ENCODE peak calls at places on chromosome 1, in ten cellular contexts. F, K, T, V, S, Z, W, R, J and C are unnamed samples. For H3K4me1, the result is how much of the 10 kb centered on the place peaks cover.

GRCh38 chr1:28441674-28442073 is 64.2 kb upstream of the RCC1 start:
- DNase-seq in F (no peak), K (no peak), T (no peak), V (no peak), S (no peak), Z (no peak), W (no peak), R (no peak), J (no peak), C (no peak)

GRCh38 chr1:161069731-161070270 is at the start of gene ARHGAP30:
- DNase-seq in F (peak), K (peak), T (peak), V (peak), S (peak), Z (peak), W (peak), R (no peak), J (peak), C (peak)

GRCh38 chr1:180928272-180929230 is 15.9 kb downstream of the KIAA1614 start:
- DNase-seq in F (no peak), K (no peak), T (no peak), V (no peak), S (peak), Z (no peak), W (no peak), R (peak), J (no peak), C (peak)

GRCh38 chr1:63731117-63732043 is 42.4 kb upstream of the ROR1 start:
- DNase-seq in F (peak), K (peak), T (no peak), V (no peak), S (no peak), Z (peak), W (no peak), R (no peak), J (no peak), C (no peak)

GRCh38 chr1:29651684-29652665 is 415.7 kb downstream of the PTPRU start:
- DNase-seq in F (no peak), K (no peak), T (no peak), V (no peak), S (no peak), Z (no peak), W (no peak), R (no peak), J (no peak), C (no peak)

GRCh38 chr1:19888112-19888511 is 5.9 kb downstream of the OTUD3 start:
- DNase-seq in F (no peak), K (no peak), T (no peak), V (no peak), S (no peak), Z (no peak), W (no peak), R (no peak), J (no peak), C (no peak)

GRCh38 chr1:42730988-42731387 is 9.0 kb downstream of the CLDN19 start:
- DNase-seq in F (no peak), K (no peak), T (no peak), V (no peak), S (no peak), Z (no peak), W (no peak), R (no peak), J (no peak), C (no peak)

GRCh38 chr1:116119876-116120275 is 8.7 kb downstream of the MAB21L3 start:
- DNase-seq in F (no peak), K (no peak), T (no peak), V (no peak), S (no peak), Z (no peak), W (no peak), R (no peak), J (no peak), C (no peak)

GRCh38 chr1:44263191-44263944 is 50.1 kb downstream of the DMAP1 start:
- DNase-seq in F (no peak), K (peak), T (no peak), V (no peak), S (no peak), Z (no peak), W (no peak), R (no peak), J (no peak), C (no peak)

GRCh38 chr1:234277161-234277868 is 95.9 kb upstream of the COA6 start:
- DNase-seq in F (no peak), K (no peak), T (no peak), V (no peak), S (no peak), Z (no peak), W (no peak), R (no peak), J (no peak), C (no peak)

GRCh38 chr1:212916395-212917133 is 33.8 kb upstream of the VASH2 start:
- DNase-seq in F (peak), K (peak), T (no peak), V (peak), S (peak), Z (no peak), W (no peak), R (no peak), J (no peak), C (peak)
- H3K27ac ChIP-seq in F (no peak), K (no peak), T (no peak), V (no peak), S (no peak), Z (no peak), W (no peak), R (no peak), J (no peak), C (no peak)

DNA sequence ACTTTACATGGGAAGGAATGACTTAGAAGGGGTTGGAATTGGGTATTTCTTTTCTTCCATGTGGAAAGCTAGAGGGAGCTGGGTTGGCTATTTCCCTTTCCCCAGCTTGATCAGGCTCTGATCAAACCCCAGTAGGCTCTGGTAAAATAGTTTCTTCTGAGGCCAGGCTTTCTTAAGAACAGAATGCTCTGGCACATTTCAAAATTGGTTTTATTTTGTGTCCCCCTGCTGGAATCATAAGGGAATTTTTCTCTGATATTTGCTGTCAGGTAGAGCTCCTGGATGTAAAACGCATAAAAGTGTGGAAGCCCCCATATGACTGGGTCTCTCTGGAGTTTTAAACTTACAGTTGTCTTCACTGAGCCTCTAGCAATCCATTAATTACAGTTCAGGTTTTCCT is 17.1 kb upstream of the APOBEC4 start:
- DNase-seq in F (no peak), K (no peak), T (no peak), V (no peak), S (no peak), Z (no peak), W (no peak), R (no peak), J (no peak), C (no peak)
- TF ChIP-seq CTCF in F (no peak), K (no peak), T (no peak), V (no peak), S (no peak), Z (no peak), W (no peak), R (no peak), J (no peak), C (no peak)

DNA sequence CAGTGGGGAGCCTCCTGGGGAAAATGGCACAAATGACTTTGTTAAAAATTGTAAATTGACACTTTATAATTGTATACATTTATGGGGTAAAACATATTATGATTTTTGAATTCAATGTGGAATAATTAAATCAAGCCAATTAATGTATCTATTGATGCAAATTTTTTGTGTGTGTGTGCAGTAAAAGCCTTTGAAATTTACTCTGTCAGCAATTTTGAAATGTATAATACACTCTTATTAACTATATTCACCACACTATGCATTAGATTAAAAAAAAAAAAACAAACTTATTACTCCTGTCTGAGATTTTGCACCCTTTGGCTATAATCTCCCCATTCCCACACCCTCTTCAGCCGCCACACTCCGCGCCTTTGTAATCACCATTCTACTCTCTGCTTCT is 119.2 kb downstream of the S1PR1 start:
- DNase-seq in F (no peak), K (no peak), T (no peak), V (no peak), S (no peak), Z (no peak), W (no peak), R (no peak), J (no peak), C (no peak)
- H3K4me1 ChIP-seq in F (under half), K (under half), T (under half), V (under half), S (under half), Z (under half), W (under half), R (under half), J (under half), C (under half)

GRCh38 chr1:236045771-236046170 is 19.1 kb downstream of the NID1 start:
- DNase-seq in F (no peak), K (no peak), T (no peak), V (no peak), S (no peak), Z (no peak), W (no peak), R (no peak), J (no peak), C (no peak)

GRCh38 chr1:236052227-236052993 is 12.5 kb downstream of the NID1 start:
- DNase-seq in F (no peak), K (no peak), T (no peak), V (no peak), S (no peak), Z (no peak), W (no peak), R (no peak), J (no peak), C (no peak)

GRCh38 chr1:236051107-236051885 is 13.6 kb downstream of the NID1 start:
- DNase-seq in F (no peak), K (no peak), T (no peak), V (no peak), S (no peak), Z (no peak), W (no peak), R (no peak), J (no peak), C (no peak)
- H3K27ac ChIP-seq in F (no peak), K (no peak), T (no peak), V (peak), S (no peak), Z (peak), W (no peak), R (no peak), J (no peak), C (no peak)

GRCh38 chr1:209652873-209653401 is 712 bp upstream of the LAMB3 start:
- DNase-seq in F (peak), K (peak), T (no peak), V (peak), S (peak), Z (peak), W (no peak), R (peak), J (no peak), C (peak)

GRCh38 chr1:209652121-209652742 is at the start of gene LAMB3:
- DNase-seq in F (no peak), K (peak), T (no peak), V (no peak), S (no peak), Z (no peak), W (no peak), R (peak), J (no peak), C (peak)

GRCh38 chr1:209650454-209650853 is 1.8 kb downstream of the LAMB3 start:
- DNase-seq in F (no peak), K (no peak), T (no peak), V (no peak), S (no peak), Z (no peak), W (no peak), R (no peak), J (no peak), C (no peak)

GRCh38 chr1:209648931-209649776 is 3.1 kb downstream of the LAMB3 start:
- DNase-seq in F (no peak), K (peak), T (peak), V (no peak), S (no peak), Z (no peak), W (no peak), R (no peak), J (no peak), C (no peak)

DNA sequence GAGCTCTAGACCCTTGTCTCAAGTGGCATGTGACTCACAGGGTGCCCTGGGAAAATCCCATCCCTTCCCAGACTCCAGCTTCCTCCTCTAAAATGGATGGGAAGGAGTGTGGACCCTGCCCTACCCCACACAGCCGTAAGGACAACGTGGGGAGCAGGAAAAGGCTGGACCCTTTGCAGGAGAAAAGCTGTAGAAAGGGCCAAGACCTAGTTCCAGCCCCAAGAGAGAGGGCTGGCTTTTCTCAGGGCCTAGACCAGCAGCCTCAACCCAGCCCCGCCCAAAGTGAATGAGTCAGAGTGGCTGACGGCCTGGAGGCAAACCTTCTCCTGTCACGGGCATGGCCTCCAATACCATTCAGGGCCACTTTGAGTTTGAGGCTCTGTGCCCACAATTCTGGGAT is 1.1 kb downstream of the LAMB3 start:
- DNase-seq in F (peak), K (peak), T (peak), V (peak), S (peak), Z (peak), W (peak), R (peak), J (no peak), C (peak)
- TF ChIP-seq CTCF in F (no peak), K (no peak), T (no peak), V (no peak), S (no peak), Z (no peak), W (no peak), R (no peak), J (no peak), C (no peak)

GRCh38 chr1:31931241-31932225 is 6.6 kb downstream of the PTP4A2 start:
- DNase-seq in F (no peak), K (no peak), T (no peak), V (no peak), S (no peak), Z (no peak), W (no peak), R (no peak), J (no peak), C (no peak)
- H3K4me1 ChIP-seq in F (half or more), K (half or more), T (half or more), V (half or more), S (half or more), Z (half or more), W (half or more), R (half or more), J (half or more), C (half or more)

DNA sequence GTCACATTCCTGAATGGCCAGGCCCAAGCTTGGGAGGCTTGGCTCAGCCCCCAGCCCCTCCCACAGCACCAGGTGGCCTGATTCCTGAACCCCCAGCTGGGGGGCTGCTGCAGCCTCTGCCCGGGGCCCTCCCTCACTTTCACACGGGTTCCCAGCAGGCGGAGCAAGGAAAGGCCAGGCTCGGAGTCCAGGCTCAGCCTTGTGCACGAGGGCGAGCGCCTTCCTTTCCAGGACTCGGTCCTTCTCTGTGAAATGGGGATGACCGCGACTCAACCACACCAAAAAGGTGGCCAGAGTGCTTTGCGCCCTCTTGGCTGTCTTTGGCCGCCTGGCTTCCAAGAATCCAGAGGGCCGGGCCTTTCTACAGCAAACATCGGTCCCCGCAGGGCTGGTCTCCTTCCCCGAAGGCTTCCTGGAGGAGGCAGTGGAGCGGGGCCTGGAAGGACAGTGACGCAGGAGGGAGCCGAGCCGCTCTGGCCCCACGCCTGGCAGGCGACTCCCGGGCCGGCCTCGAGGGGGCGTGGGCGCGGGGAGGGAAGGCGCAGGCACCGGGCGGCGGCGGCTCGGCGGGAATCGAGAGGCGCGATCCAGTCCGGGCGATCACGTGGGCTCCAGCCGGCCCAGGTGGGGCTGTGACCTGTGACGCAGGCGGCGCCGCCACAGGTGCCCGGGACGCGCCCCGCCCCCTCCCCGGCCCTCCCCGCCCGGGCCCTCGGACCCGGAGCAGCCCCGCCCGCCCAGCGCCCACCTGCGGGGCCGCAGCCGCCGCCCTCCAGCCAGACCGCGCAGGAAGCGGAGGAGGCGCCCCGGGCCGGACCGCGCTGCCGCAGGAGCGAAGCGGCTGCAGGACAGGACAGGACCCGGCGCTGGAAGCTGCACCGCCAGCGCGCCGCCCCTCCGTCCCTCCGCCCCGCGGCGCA is at the start of gene ARHGEF16:
- DNase-seq in F (peak), K (peak), T (peak), V (peak), S (peak), Z (peak), W (peak), R (peak), J (no peak), C (peak)
- H3K27ac ChIP-seq in F (no peak), K (peak), T (no peak), V (peak), S (peak), Z (peak), W (no peak), R (peak), J (peak), C (peak)

GRCh38 chr1:150696995-150697927 is at the start of gene GOLPH3L:
- DNase-seq in F (peak), K (peak), T (peak), V (peak), S (peak), Z (peak), W (peak), R (peak), J (peak), C (peak)
- TF ChIP-seq CTCF in F (peak), K (no peak), T (no peak), V (peak), S (peak), Z (no peak), W (no peak), R (no peak), J (no peak), C (no peak)